ENCODE peak calls at places on chromosome 5, in nine cellular contexts. One of them, this sample, is unnamed.

GRCh38 chr5:147949711-147950573 is 43.6 kb upstream of the C5orf46 start:
- DNase-seq in T-helper 2 cell: no peak
- DNase-seq in heart left ventricle: no peak
- DNase-seq in HS-5: no peak
- DNase-seq in activated naive CD8-positive, alpha-beta T cell treated with anti-CD3 and anti-CD28 coated beads, Interleukin-2, amount 50 U/mL, for 24 hours: no peak
- DNase-seq in activated CD8-positive, alpha-beta memory T cell treated with anti-CD3 and anti-CD28 coated beads for 4 hours: no peak
- DNase-seq in astrocyte of the spinal cord: peak
- DNase-seq in H1: no peak
- DNase-seq in ELR: peak
- DNase-seq in this sample: peak

GRCh38 chr5:132327278-132327959 is 33.2 kb downstream of the SLC22A4 start:
- DNase-seq in T-helper 2 cell: no peak
- DNase-seq in heart left ventricle: no peak
- DNase-seq in HS-5: no peak
- DNase-seq in activated naive CD8-positive, alpha-beta T cell treated with anti-CD3 and anti-CD28 coated beads, Interleukin-2, amount 50 U/mL, for 24 hours: no peak
- DNase-seq in activated CD8-positive, alpha-beta memory T cell treated with anti-CD3 and anti-CD28 coated beads for 4 hours: no peak
- DNase-seq in astrocyte of the spinal cord: no peak
- DNase-seq in H1: no peak
- DNase-seq in ELR: no peak
- DNase-seq in this sample: no peak

GRCh38 chr5:131164161-131164930 is 710 bp downstream of the HINT1 start:
- DNase-seq in T-helper 2 cell: peak
- DNase-seq in heart left ventricle: peak
- DNase-seq in HS-5: peak
- DNase-seq in activated naive CD8-positive, alpha-beta T cell treated with anti-CD3 and anti-CD28 coated beads, Interleukin-2, amount 50 U/mL, for 24 hours: peak
- DNase-seq in activated CD8-positive, alpha-beta memory T cell treated with anti-CD3 and anti-CD28 coated beads for 4 hours: peak
- DNase-seq in astrocyte of the spinal cord: peak
- DNase-seq in H1: peak
- DNase-seq in ELR: peak
- DNase-seq in this sample: no peak

GRCh38 chr5:15446552-15446951 is 53.4 kb upstream of the FBXL7 start:
- DNase-seq in T-helper 2 cell: no peak
- DNase-seq in heart left ventricle: no peak
- DNase-seq in HS-5: no peak
- DNase-seq in activated naive CD8-positive, alpha-beta T cell treated with anti-CD3 and anti-CD28 coated beads, Interleukin-2, amount 50 U/mL, for 24 hours: no peak
- DNase-seq in activated CD8-positive, alpha-beta memory T cell treated with anti-CD3 and anti-CD28 coated beads for 4 hours: no peak
- DNase-seq in astrocyte of the spinal cord: peak
- DNase-seq in H1: no peak
- DNase-seq in ELR: peak
- DNase-seq in this sample: no peak

GRCh38 chr5:123099514-123100151 is 10.6 kb downstream of the PRDM6 start:
- DNase-seq in T-helper 2 cell: no peak
- DNase-seq in heart left ventricle: no peak
- DNase-seq in HS-5: no peak
- DNase-seq in activated naive CD8-positive, alpha-beta T cell treated with anti-CD3 and anti-CD28 coated beads, Interleukin-2, amount 50 U/mL, for 24 hours: no peak
- DNase-seq in activated CD8-positive, alpha-beta memory T cell treated with anti-CD3 and anti-CD28 coated beads for 4 hours: no peak
- DNase-seq in astrocyte of the spinal cord: no peak
- DNase-seq in H1: peak
- DNase-seq in ELR: no peak
- DNase-seq in this sample: no peak

GRCh38 chr5:169875091-169875727 is 105.1 kb downstream of the INSYN2B start:
- DNase-seq in T-helper 2 cell: no peak
- DNase-seq in heart left ventricle: no peak
- DNase-seq in HS-5: no peak
- DNase-seq in activated naive CD8-positive, alpha-beta T cell treated with anti-CD3 and anti-CD28 coated beads, Interleukin-2, amount 50 U/mL, for 24 hours: no peak
- DNase-seq in activated CD8-positive, alpha-beta memory T cell treated with anti-CD3 and anti-CD28 coated beads for 4 hours: no peak
- DNase-seq in astrocyte of the spinal cord: no peak
- DNase-seq in H1: no peak
- DNase-seq in ELR: no peak
- DNase-seq in this sample: no peak

GRCh38 chr5:179623906-179624741 is 653 bp upstream of the HNRNPH1 start:
- DNase-seq in T-helper 2 cell: peak
- DNase-seq in heart left ventricle: no peak
- DNase-seq in HS-5: peak
- DNase-seq in activated naive CD8-positive, alpha-beta T cell treated with anti-CD3 and anti-CD28 coated beads, Interleukin-2, amount 50 U/mL, for 24 hours: peak
- DNase-seq in activated CD8-positive, alpha-beta memory T cell treated with anti-CD3 and anti-CD28 coated beads for 4 hours: peak
- DNase-seq in astrocyte of the spinal cord: peak
- DNase-seq in H1: no peak
- DNase-seq in ELR: peak
- DNase-seq in this sample: no peak

GRCh38 chr5:135423158-135423925 is 23.8 kb downstream of the DCANP1 start:
- DNase-seq in T-helper 2 cell: no peak
- DNase-seq in heart left ventricle: no peak
- DNase-seq in HS-5: no peak
- DNase-seq in activated naive CD8-positive, alpha-beta T cell treated with anti-CD3 and anti-CD28 coated beads, Interleukin-2, amount 50 U/mL, for 24 hours: no peak
- DNase-seq in activated CD8-positive, alpha-beta memory T cell treated with anti-CD3 and anti-CD28 coated beads for 4 hours: no peak
- DNase-seq in astrocyte of the spinal cord: no peak
- DNase-seq in H1: no peak
- DNase-seq in ELR: no peak
- DNase-seq in this sample: no peak

GRCh38 chr5:140295414-140295813 is 7.5 kb downstream of the PFDN1 start:
- DNase-seq in T-helper 2 cell: no peak
- DNase-seq in heart left ventricle: peak
- DNase-seq in HS-5: peak
- DNase-seq in activated naive CD8-positive, alpha-beta T cell treated with anti-CD3 and anti-CD28 coated beads, Interleukin-2, amount 50 U/mL, for 24 hours: no peak
- DNase-seq in activated CD8-positive, alpha-beta memory T cell treated with anti-CD3 and anti-CD28 coated beads for 4 hours: no peak
- DNase-seq in astrocyte of the spinal cord: peak
- DNase-seq in H1: no peak
- DNase-seq in ELR: peak
- DNase-seq in this sample: peak

GRCh38 chr5:151023047-151023615 is 2.7 kb downstream of the GPX3 start:
- DNase-seq in T-helper 2 cell: no peak
- DNase-seq in heart left ventricle: peak
- DNase-seq in HS-5: no peak
- DNase-seq in activated naive CD8-positive, alpha-beta T cell treated with anti-CD3 and anti-CD28 coated beads, Interleukin-2, amount 50 U/mL, for 24 hours: no peak
- DNase-seq in activated CD8-positive, alpha-beta memory T cell treated with anti-CD3 and anti-CD28 coated beads for 4 hours: no peak
- DNase-seq in astrocyte of the spinal cord: no peak
- DNase-seq in H1: no peak
- DNase-seq in ELR: no peak
- DNase-seq in this sample: no peak

GRCh38 chr5:53882637-53883036 is 322.2 kb downstream of the NDUFS4 start:
- DNase-seq in T-helper 2 cell: no peak
- DNase-seq in heart left ventricle: no peak
- DNase-seq in HS-5: no peak
- DNase-seq in activated naive CD8-positive, alpha-beta T cell treated with anti-CD3 and anti-CD28 coated beads, Interleukin-2, amount 50 U/mL, for 24 hours: no peak
- DNase-seq in activated CD8-positive, alpha-beta memory T cell treated with anti-CD3 and anti-CD28 coated beads for 4 hours: no peak
- DNase-seq in astrocyte of the spinal cord: no peak
- DNase-seq in H1: no peak
- DNase-seq in ELR: no peak
- DNase-seq in this sample: no peak

GRCh38 chr5:157914389-157914788 is 55.4 kb upstream of the CLINT1 start:
- DNase-seq in T-helper 2 cell: no peak
- DNase-seq in heart left ventricle: no peak
- DNase-seq in HS-5: no peak
- DNase-seq in activated naive CD8-positive, alpha-beta T cell treated with anti-CD3 and anti-CD28 coated beads, Interleukin-2, amount 50 U/mL, for 24 hours: no peak
- DNase-seq in activated CD8-positive, alpha-beta memory T cell treated with anti-CD3 and anti-CD28 coated beads for 4 hours: no peak
- DNase-seq in astrocyte of the spinal cord: no peak
- DNase-seq in H1: no peak
- DNase-seq in ELR: no peak
- DNase-seq in this sample: no peak

GRCh38 chr5:159971038-159971437 is 37.9 kb upstream of the TTC1 start:
- DNase-seq in T-helper 2 cell: no peak
- DNase-seq in heart left ventricle: no peak
- DNase-seq in HS-5: no peak
- DNase-seq in activated naive CD8-positive, alpha-beta T cell treated with anti-CD3 and anti-CD28 coated beads, Interleukin-2, amount 50 U/mL, for 24 hours: no peak
- DNase-seq in activated CD8-positive, alpha-beta memory T cell treated with anti-CD3 and anti-CD28 coated beads for 4 hours: no peak
- DNase-seq in astrocyte of the spinal cord: peak
- DNase-seq in H1: no peak
- DNase-seq in ELR: peak
- DNase-seq in this sample: no peak

GRCh38 chr5:137504916-137505315 is 5.8 kb upstream of the SPOCK1 start:
- DNase-seq in T-helper 2 cell: no peak
- DNase-seq in heart left ventricle: no peak
- DNase-seq in HS-5: no peak
- DNase-seq in activated naive CD8-positive, alpha-beta T cell treated with anti-CD3 and anti-CD28 coated beads, Interleukin-2, amount 50 U/mL, for 24 hours: no peak
- DNase-seq in activated CD8-positive, alpha-beta memory T cell treated with anti-CD3 and anti-CD28 coated beads for 4 hours: no peak
- DNase-seq in astrocyte of the spinal cord: no peak
- DNase-seq in H1: no peak
- DNase-seq in ELR: no peak
- DNase-seq in this sample: no peak